ENCODE peak calls at places on chromosomes 1 and 21, in ten cellular contexts. F is A172, Q is epithelial cell of esophagus, U is T-helper 1 cell, L is epithelial cell of prostate, Z is body of pancreas, G is H54, I is AG09309, B is mucosa of descending colon, V is EH. K is an unnamed sample.
A peak's percentile ranks its signal among the peaks of the same experiment; 100 is the strongest.

GRCh38 chr1:29672955-29673507 is 436.7 kb downstream of the PTPRU start:
- DNase-seq in F (no peak), Q (no peak), U (no peak), L (no peak), Z (no peak), G (no peak), I (no peak), B (no peak), V (no peak), K (no peak)

GRCh38 chr21:39126486-39126806 is 56.8 kb downstream of the PSMG1 start:
- DNase-seq in F (no peak), Q (no peak), U (no peak), L (no peak), Z (no peak), G (no peak), I (no peak), B (no peak), V (no peak), K (no peak)

GRCh38 chr1:40014812-40015594 is 25.5 kb upstream of the CAP1 start:
- DNase-seq in F (peak; percentile 70), Q (peak; percentile 96), U (no peak), L (peak; percentile 86), Z (no peak), G (peak; percentile 81), I (peak; percentile 74), B (no peak), V (peak; percentile 89), K (no peak)

GRCh38 chr1:68111804-68112436 is 61.5 kb upstream of the DIRAS3 start:
- DNase-seq in F (peak; percentile 93), Q (peak; percentile 69), U (no peak), L (no peak), Z (peak; percentile 55), G (peak; percentile 49), I (peak; percentile 75), B (peak; percentile 67), V (peak; percentile 90), K (no peak)

GRCh38 chr1:55476445-55477015 is 261.4 kb upstream of the USP24 start:
- DNase-seq in F (no peak), Q (no peak), U (no peak), L (no peak), Z (no peak), G (no peak), I (no peak), B (no peak), V (no peak), K (peak; percentile 75)

GRCh38 chr1:16442273-16442672 is 1.7 kb downstream of the NECAP2 start:
- DNase-seq in F (no peak), Q (no peak), U (no peak), L (no peak), Z (no peak), G (no peak), I (no peak), B (no peak), V (no peak), K (no peak)

GRCh38 chr1:70353641-70354331 is 736 bp downstream of the ANKRD13C start:
- DNase-seq in F (peak; percentile 46), Q (peak; percentile 21), U (no peak), L (no peak), Z (no peak), G (peak; percentile 33), I (no peak), B (no peak), V (peak; percentile 71), K (peak; percentile 32)

GRCh38 chr1:201842472-201843020 is 13.6 kb downstream of the IPO9 start:
- DNase-seq in F (no peak), Q (no peak), U (no peak), L (no peak), Z (no peak), G (no peak), I (no peak), B (no peak), V (peak; percentile 26), K (no peak)

GRCh38 chr1:243740255-243740999 is 109.6 kb downstream of the AKT3 start:
- DNase-seq in F (no peak), Q (no peak), U (no peak), L (no peak), Z (no peak), G (no peak), I (no peak), B (no peak), V (peak; percentile 58), K (no peak)

GRCh38 chr1:184210048-184210447 is 158.5 kb downstream of the TSEN15 start:
- DNase-seq in F (peak; percentile 12), Q (no peak), U (no peak), L (no peak), Z (no peak), G (no peak), I (peak; percentile 46), B (no peak), V (peak; percentile 86), K (peak; percentile 97)

GRCh38 chr1:113534875-113535274 is 144.6 kb downstream of the MAGI3 start:
- DNase-seq in F (no peak), Q (no peak), U (no peak), L (no peak), Z (no peak), G (no peak), I (no peak), B (no peak), V (peak; percentile 49), K (no peak)

GRCh38 chr1:75768021-75768420 is 18.0 kb upstream of the RABGGTB start:
- DNase-seq in F (no peak), Q (peak; percentile 40), U (no peak), L (no peak), Z (no peak), G (no peak), I (no peak), B (no peak), V (peak; percentile 43), K (no peak)

GRCh38 chr1:158122823-158123390 is 57.8 kb upstream of the CD1D start:
- DNase-seq in F (no peak), Q (no peak), U (no peak), L (no peak), Z (no peak), G (no peak), I (no peak), B (no peak), V (no peak), K (no peak)

GRCh38 chr1:39411526-39411925 is 79.9 kb upstream of the BMP8A start:
- DNase-seq in F (no peak), Q (no peak), U (no peak), L (no peak), Z (no peak), G (no peak), I (no peak), B (no peak), V (peak; percentile 60), K (no peak)

GRCh38 chr1:42013881-42014470 is 95.3 kb upstream of the HIVEP3 start:
- DNase-seq in F (peak; percentile 3), Q (no peak), U (no peak), L (no peak), Z (no peak), G (no peak), I (no peak), B (no peak), V (peak; percentile 34), K (no peak)

GRCh38 chr1:20729990-20730689 is 2.4 kb downstream of the SH2D5 start:
- DNase-seq in F (no peak), Q (no peak), U (no peak), L (no peak), Z (no peak), G (no peak), I (no peak), B (no peak), V (no peak), K (no peak)

GRCh38 chr1:209432443-209432825 is 151.1 kb upstream of the CAMK1G start:
- DNase-seq in F (no peak), Q (peak; percentile 59), U (no peak), L (no peak), Z (no peak), G (no peak), I (no peak), B (no peak), V (no peak), K (no peak)

GRCh38 chr1:54836594-54836993 is 35.5 kb upstream of the TTC22 start:
- DNase-seq in F (no peak), Q (no peak), U (no peak), L (no peak), Z (no peak), G (no peak), I (no peak), B (no peak), V (no peak), K (no peak)

GRCh38 chr1:78045850-78046778 is at the start of gene GIPC2:
- DNase-seq in F (no peak), Q (peak; percentile 42), U (peak; percentile 2), L (no peak), Z (peak; percentile 62), G (no peak), I (no peak), B (peak; percentile 82), V (peak; percentile 34), K (no peak)

GRCh38 chr1:40371707-40372258 is 1.7 kb upstream of the SMAP2 start:
- DNase-seq in F (no peak), Q (no peak), U (no peak), L (no peak), Z (no peak), G (no peak), I (no peak), B (no peak), V (no peak), K (no peak)

GRCh38 chr1:232524056-232524455 is 105.9 kb downstream of the SIPA1L2 start:
- DNase-seq in F (no peak), Q (peak; percentile 65), U (no peak), L (peak; percentile 24), Z (no peak), G (no peak), I (no peak), B (no peak), V (no peak), K (no peak)

GRCh38 chr1:229380514-229381160 is 37.8 kb upstream of the CCSAP start:
- DNase-seq in F (no peak), Q (no peak), U (no peak), L (no peak), Z (no peak), G (no peak), I (no peak), B (no peak), V (no peak), K (no peak)

GRCh38 chr1:240765732-240766363 is 153.9 kb upstream of the GREM2 start:
- DNase-seq in F (peak; percentile 88), Q (peak; percentile 7), U (no peak), L (no peak), Z (no peak), G (peak; percentile 28), I (no peak), B (no peak), V (peak; percentile 87), K (no peak)

GRCh38 chr1:3496916-3497315 is 42.5 kb downstream of the ARHGEF16 start:
- DNase-seq in F (no peak), Q (no peak), U (no peak), L (no peak), Z (no peak), G (no peak), I (no peak), B (no peak), V (no peak), K (no peak)

GRCh38 chr21:36860736-36861594 is 105.5 kb downstream of the HLCS start:
- DNase-seq in F (peak; percentile 94), Q (peak; percentile 87), U (no peak), L (peak; percentile 3), Z (no peak), G (peak; percentile 42), I (peak; percentile 28), B (no peak), V (peak; percentile 85), K (no peak)

GRCh38 chr1:35475356-35475755 is 81.8 kb downstream of the KIAA0319L start:
- DNase-seq in F (no peak), Q (no peak), U (no peak), L (no peak), Z (no peak), G (no peak), I (no peak), B (no peak), V (peak; percentile 31), K (no peak)

GRCh38 chr1:151401125-151401788 is 1.9 kb downstream of the PSMB4 start:
- DNase-seq in F (peak; percentile 47), Q (no peak), U (no peak), L (no peak), Z (no peak), G (no peak), I (no peak), B (no peak), V (peak; percentile 35), K (no peak)

GRCh38 chr1:1683104-1683905 is 9.3 kb downstream of the SLC35E2B start:
- DNase-seq in F (no peak), Q (no peak), U (no peak), L (no peak), Z (no peak), G (no peak), I (no peak), B (no peak), V (no peak), K (no peak)

K was measured in epithelial cell of proximal tubule.